ENCODE peak calls at places on chromosome 15, in eight cellular contexts. J, P, K, G, E, L, N and H are unnamed samples. For H3K4me1 and H3K27me3, the result is how much of the 10 kb centered on the place peaks cover.

GRCh38 chr15:39642011-39642640 is 61.2 kb downstream of the THBS1 start:
- DNase-seq in J (no peak), K (peak), L (peak), E (peak), N (no peak), P (peak), G (peak), H (peak)

GRCh38 chr15:66673410-66674322 is 28.4 kb upstream of the SMAD6 start:
- DNase-seq in N (peak), J (peak), G (peak), K (no peak), P (peak), L (no peak), E (peak), H (peak)

GRCh38 chr15:81744364-81744763 is 301.5 kb downstream of the MEX3B start:
- DNase-seq in K (no peak), N (no peak), E (peak), G (no peak), L (no peak), P (no peak), J (no peak), H (no peak)

GRCh38 chr15:55917881-55918296 is 75.5 kb downstream of the NEDD4 start:
- DNase-seq in K (peak), L (peak), P (peak), E (peak), G (peak), J (peak), N (peak), H (peak)

GRCh38 chr15:68697711-68698690 is 119.2 kb downstream of the CORO2B start:
- DNase-seq in L (no peak), E (no peak), K (no peak), J (no peak), P (no peak), G (no peak), N (no peak), H (no peak)

GRCh38 chr15:66705277-66705927 is 3.4 kb downstream of the SMAD6 start:
- DNase-seq in G (no peak), E (no peak), J (no peak), N (no peak), P (no peak), L (no peak), K (no peak), H (no peak)

GRCh38 chr15:90588427-90588826 is 58.7 kb downstream of the CRTC3 start:
- DNase-seq in E (no peak), N (no peak), K (no peak), J (no peak), L (no peak), P (no peak), G (no peak), H (no peak)

GRCh38 chr15:25509697-25510096 is 70.9 kb upstream of the UBE3A start:
- DNase-seq in P (no peak), G (no peak), L (no peak), N (no peak), E (no peak), K (no peak), J (no peak), H (no peak)

GRCh38 chr15:51114437-51115119 is 19.9 kb upstream of the TNFAIP8L3 start:
- DNase-seq in G (no peak), K (no peak), P (peak), J (no peak), E (no peak), L (no peak), N (no peak), H (no peak)
- TF ChIP-seq EZH2phosphoT487 in G (no peak), K (no peak), P (no peak), J (no peak), E (no peak), L (no peak), N (no peak), H (no peak)

GRCh38 chr15:64157599-64158125 is 5.2 kb downstream of the PPIB start:
- DNase-seq in J (no peak), P (no peak), G (no peak), L (no peak), E (no peak), K (no peak), N (no peak), H (no peak)
- H3K4me1 ChIP-seq in J (under half), P (under half), G (under half), L (under half), E (under half), K (under half), N (under half), H (under half)

GRCh38 chr15:88255496-88256171 is 905 bp downstream of the NTRK3 start:
- DNase-seq in N (peak), K (no peak), G (peak), L (peak), J (no peak), P (peak), E (peak), H (peak)
- H3K27me3 ChIP-seq in N (under half), K (under half), G (half or more), L (under half), J (under half), P (half or more), E (under half), H (half or more)

GRCh38 chr15:37585966-37586656 is 348.3 kb upstream of the TMCO5A start:
- DNase-seq in G (no peak), P (peak), N (no peak), L (no peak), J (no peak), K (peak), E (no peak), H (no peak)
- TF ChIP-seq EZH2phosphoT487 in G (no peak), P (peak), N (no peak), L (no peak), J (no peak), K (no peak), E (no peak), H (no peak)

GRCh38 chr15:72861511-72861910 is 78.0 kb upstream of the ADPGK start:
- DNase-seq in E (no peak), P (no peak), J (no peak), G (no peak), K (no peak), L (no peak), N (no peak), H (no peak)
- H3K4me1 ChIP-seq in E (under half), P (under half), J (under half), G (under half), K (under half), L (under half), N (under half), H (under half)

GRCh38 chr15:37098468-37099320 is 1.7 kb downstream of the MEIS2 start:
- DNase-seq in G (peak), L (peak), J (no peak), N (peak), E (peak), K (peak), P (peak), H (peak)

GRCh38 chr15:37096878-37097568 is 3.3 kb downstream of the MEIS2 start:
- DNase-seq in J (no peak), P (peak), K (no peak), G (peak), L (peak), E (no peak), N (no peak), H (peak)

GRCh38 chr15:37094542-37095196 is 5.7 kb downstream of the MEIS2 start:
- DNase-seq in G (no peak), K (no peak), L (no peak), J (no peak), P (peak), N (no peak), E (no peak), H (peak)

GRCh38 chr15:37095197-37095992 is 5.0 kb downstream of the MEIS2 start:
- DNase-seq in J (no peak), N (no peak), G (peak), L (peak), E (peak), P (no peak), K (no peak), H (peak)

GRCh38 chr15:37095993-37096877 is 4.1 kb downstream of the MEIS2 start:
- DNase-seq in P (peak), N (no peak), E (peak), K (no peak), J (no peak), G (peak), L (peak), H (peak)
- H3K27me3 ChIP-seq in P (under half), N (under half), E (half or more), K (under half), J (under half), G (half or more), L (under half), H (under half)

GRCh38 chr15:76236350-76236749 is 74.9 kb downstream of the ETFA start:
- DNase-seq in J (no peak), P (no peak), E (no peak), N (no peak), K (no peak), L (no peak), G (no peak), H (no peak)

GRCh38 chr15:76234337-76234889 is 76.9 kb downstream of the ETFA start:
- DNase-seq in P (no peak), K (no peak), E (no peak), J (no peak), N (no peak), L (no peak), G (peak), H (no peak)

GRCh38 chr15:76239786-76240185 is 71.5 kb downstream of the ETFA start:
- DNase-seq in K (no peak), E (no peak), G (no peak), L (no peak), J (no peak), P (peak), N (no peak), H (no peak)

DNA sequence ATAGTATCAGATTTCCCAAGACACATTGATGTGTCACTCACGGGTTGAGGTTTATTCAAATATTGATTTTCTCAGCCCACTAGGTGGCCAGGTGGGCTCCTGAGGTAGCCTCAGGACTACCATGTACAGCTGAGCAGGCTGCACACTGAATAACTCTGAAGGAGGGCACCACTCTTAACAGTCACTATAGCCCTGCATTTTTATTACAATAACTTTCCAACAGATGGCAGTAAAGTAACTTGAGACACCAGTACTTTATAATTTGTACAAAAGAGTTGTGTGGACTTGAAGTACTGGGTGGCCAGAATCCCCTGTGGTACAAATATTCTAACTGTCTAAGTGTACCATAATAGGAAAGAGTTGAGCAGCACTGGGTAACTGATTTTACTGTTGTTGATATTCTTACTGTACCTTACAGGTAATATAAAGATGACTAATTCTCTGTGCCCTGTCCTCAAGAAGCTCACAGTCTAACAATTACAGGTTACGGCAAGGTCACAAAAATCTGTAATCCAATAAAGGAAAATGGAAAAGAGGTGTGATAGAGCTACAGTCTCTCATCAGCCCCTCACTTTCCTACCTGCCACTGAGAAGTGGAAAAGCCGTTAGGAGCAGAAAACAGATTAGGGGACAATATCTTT is 76.0 kb downstream of the ETFA start:
- DNase-seq in L (peak), E (peak), G (peak), N (peak), J (peak), P (peak), K (peak), H (peak)
- TF ChIP-seq EZH2phosphoT487 in L (no peak), E (no peak), G (no peak), N (no peak), J (no peak), P (no peak), K (no peak), H (no peak)